ENCODE peak calls at places on chromosome 19, in five cellular contexts. I is upper lobe of left lung, E is HCT116, R is prostate gland, U is Peyer's patch. C is an unnamed sample.

GRCh38 chr19:29978139-29978538 is 36.1 kb downstream of the URI1 start:
- DNase-seq in I (no peak), E (no peak), R (no peak), U (no peak), C (no peak)

GRCh38 chr19:18010149-18010548 is 2.2 kb downstream of the ARRDC2 start:
- DNase-seq in I (no peak), E (no peak), R (no peak), U (no peak), C (no peak)

GRCh38 chr19:4089946-4090345 is 23.2 kb upstream of the ZBTB7A start:
- DNase-seq in I (peak), E (no peak), R (no peak), U (no peak), C (no peak)

GRCh38 chr19:33125929-33126388 is 6.0 kb upstream of the WDR88 start:
- DNase-seq in I (no peak), E (peak), R (peak), U (no peak), C (peak)

GRCh38 chr19:30088567-30088966 is 146.5 kb downstream of the URI1 start:
- DNase-seq in I (no peak), E (no peak), R (no peak), U (no peak), C (no peak)

GRCh38 chr19:2345794-2346663 is 14.0 kb upstream of the TMPRSS9 start:
- DNase-seq in I (peak), E (no peak), R (no peak), U (peak), C (peak)

GRCh38 chr19:3065675-3066357 is 3.5 kb upstream of the TLE5 start:
- DNase-seq in I (no peak), E (no peak), R (no peak), U (no peak), C (peak)

GRCh38 chr19:47450478-47450877 is 21.2 kb downstream of the SLC8A2 start:
- DNase-seq in I (no peak), E (no peak), R (no peak), U (no peak), C (no peak)

GRCh38 chr19:10246511-10246910 is 5.5 kb upstream of the MRPL4 start:
- DNase-seq in I (no peak), E (no peak), R (no peak), U (no peak), C (no peak)

GRCh38 chr19:40797963-40798222 is 1.1 kb upstream of the EGLN2 start:
- DNase-seq in I (no peak), E (no peak), R (no peak), U (no peak), C (no peak)

GRCh38 chr19:40797166-40797962 is 1.6 kb upstream of the EGLN2 start:
- DNase-seq in I (no peak), E (no peak), R (no peak), U (no peak), C (no peak)

GRCh38 chr19:40798997-40799557 is at the start of gene EGLN2:
- DNase-seq in I (peak), E (no peak), R (no peak), U (no peak), C (no peak)

GRCh38 chr19:40799558-40800338 is 757 bp downstream of the EGLN2 start:
- DNase-seq in I (peak), E (no peak), R (no peak), U (peak), C (peak)

GRCh38 chr19:40798223-40798996 is 581 bp upstream of the EGLN2 start:
- DNase-seq in I (peak), E (peak), R (peak), U (peak), C (peak)
- TF ChIP-seq POLR2A in I (peak), E (no peak), R (peak), U (peak), C (peak)

GRCh38 chr19:56840452-56841193 is at the start of the genes PEG3 and ZIM2:
- DNase-seq in I (peak), E (no peak), R (no peak), U (no peak), C (peak)
- H3K27ac ChIP-seq in I (peak), E (no peak), R (peak), U (peak), C (no peak)

DNA sequence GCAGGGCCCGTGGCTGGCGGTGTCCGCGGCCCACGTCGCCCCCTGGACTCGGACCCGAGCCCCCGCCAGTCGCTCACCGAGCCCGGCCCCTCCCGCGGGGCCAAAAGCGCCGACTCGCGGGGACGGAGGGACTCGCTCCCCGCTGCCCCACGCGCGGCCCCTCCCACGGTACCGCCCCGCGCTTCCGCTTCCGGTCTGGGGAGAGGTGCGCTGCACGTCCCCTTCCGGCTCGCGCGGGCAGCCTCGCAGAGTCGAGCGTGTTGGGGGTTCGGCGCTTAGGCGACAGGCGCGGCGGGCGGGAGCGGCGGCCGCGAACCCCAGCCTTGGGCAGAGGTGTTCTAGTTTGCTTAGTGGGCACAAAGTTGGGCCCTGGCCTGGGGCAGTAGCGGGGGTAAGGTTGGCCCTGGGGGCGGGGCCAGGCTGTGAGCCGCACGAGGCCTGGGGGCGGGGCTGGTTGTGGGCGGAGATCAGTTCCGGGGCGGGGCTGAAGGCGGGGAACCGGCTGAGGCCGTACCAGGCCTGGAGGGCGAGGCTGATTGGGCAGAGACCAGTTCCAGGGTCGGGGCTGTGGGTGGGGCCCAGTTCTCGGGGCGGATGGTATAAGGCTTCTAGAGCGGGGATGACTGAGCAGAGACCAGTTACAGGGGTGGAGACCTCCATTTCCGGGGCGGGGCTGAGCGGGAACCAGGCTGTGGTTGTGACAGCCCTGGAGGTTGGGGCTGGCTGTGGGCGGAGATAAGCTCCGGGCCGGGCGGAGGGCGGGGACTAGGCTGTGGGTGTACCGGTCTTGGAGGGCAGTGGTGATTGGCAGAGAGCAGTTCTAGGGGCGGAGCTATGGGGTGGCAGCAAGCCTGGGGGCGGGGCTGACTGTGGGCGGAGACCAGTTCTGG is at the start of the genes MBD3L1 and ZNF558:
- DNase-seq in I (peak), E (peak), R (peak), U (peak), C (peak)
- TF ChIP-seq CTCF in I (peak), E (no peak), R (peak), U (peak), C (no peak)

GRCh38 chr19:13849991-13850909 is 26.7 kb upstream of the NANOS3 start:
- DNase-seq in I (peak), E (no peak), R (peak), U (peak), C (peak)

GRCh38 chr19:13848811-13849241 is 28.1 kb upstream of the NANOS3 start:
- DNase-seq in I (no peak), E (no peak), R (no peak), U (no peak), C (no peak)

GRCh38 chr19:13849277-13849676 is 27.7 kb upstream of the NANOS3 start:
- DNase-seq in I (no peak), E (no peak), R (no peak), U (no peak), C (no peak)

GRCh38 chr19:13847900-13848677 is 28.8 kb upstream of the NANOS3 start:
- DNase-seq in I (no peak), E (no peak), R (no peak), U (no peak), C (no peak)

GRCh38 chr19:13850910-13851753 is 25.8 kb upstream of the NANOS3 start:
- DNase-seq in I (peak), E (peak), R (peak), U (peak), C (peak)
- TF ChIP-seq POLR2A in I (peak), E (no peak), R (peak), U (peak), C (no peak)